ENCODE peak calls at places on chromosome 11, in six cellular contexts. One of them, this sample, is unnamed.

GRCh38 chr11:68298659-68299516 is 13.5 kb upstream of the LRP5 start:
- DNase-seq in transverse colon: peak
- DNase-seq in HepG2: peak
- DNase-seq in sigmoid colon: no peak
- DNase-seq in GM12878: no peak
- DNase-seq in suprapubic skin: no peak
- DNase-seq in this sample: no peak

GRCh38 chr11:106828976-106829375 is 189.3 kb downstream of the GUCY1A2 start:
- DNase-seq in transverse colon: no peak
- DNase-seq in suprapubic skin: no peak
- DNase-seq in HepG2: no peak
- DNase-seq in GM12878: no peak
- DNase-seq in sigmoid colon: no peak
- DNase-seq in this sample: no peak

GRCh38 chr11:68982134-68982533 is 1.3 kb upstream of the MRGPRD start:
- DNase-seq in sigmoid colon: no peak
- DNase-seq in transverse colon: no peak
- DNase-seq in suprapubic skin: no peak
- DNase-seq in HepG2: no peak
- DNase-seq in GM12878: no peak
- DNase-seq in this sample: no peak

GRCh38 chr11:90120191-90120590 is 14.3 kb upstream of the NAALAD2 start:
- DNase-seq in sigmoid colon: no peak
- DNase-seq in HepG2: no peak
- DNase-seq in GM12878: no peak
- DNase-seq in transverse colon: no peak
- DNase-seq in suprapubic skin: no peak
- DNase-seq in this sample: no peak

GRCh38 chr11:58739725-58740430 is 8.1 kb upstream of the GLYAT start:
- DNase-seq in HepG2: no peak
- DNase-seq in transverse colon: no peak
- DNase-seq in suprapubic skin: no peak
- DNase-seq in GM12878: no peak
- DNase-seq in sigmoid colon: no peak
- DNase-seq in this sample: no peak

GRCh38 chr11:75063732-75064314 is 32.9 kb downstream of the OR2AT4 start:
- DNase-seq in sigmoid colon: no peak
- DNase-seq in suprapubic skin: no peak
- DNase-seq in HepG2: no peak
- DNase-seq in GM12878: no peak
- DNase-seq in transverse colon: no peak
- DNase-seq in this sample: no peak

GRCh38 chr11:61528114-61528513 is 19.6 kb downstream of the LRRC10B start:
- DNase-seq in sigmoid colon: no peak
- DNase-seq in transverse colon: no peak
- DNase-seq in HepG2: no peak
- DNase-seq in GM12878: no peak
- DNase-seq in suprapubic skin: no peak
- DNase-seq in this sample: no peak

GRCh38 chr11:42631223-42631843 is 680.5 kb upstream of the API5 start:
- DNase-seq in sigmoid colon: no peak
- DNase-seq in transverse colon: no peak
- DNase-seq in suprapubic skin: no peak
- DNase-seq in GM12878: no peak
- DNase-seq in HepG2: peak
- DNase-seq in this sample: no peak

GRCh38 chr11:128927683-128928336 is 14.9 kb downstream of the TP53AIP1 start:
- DNase-seq in HepG2: no peak
- DNase-seq in GM12878: no peak
- DNase-seq in sigmoid colon: no peak
- DNase-seq in transverse colon: no peak
- DNase-seq in suprapubic skin: no peak
- DNase-seq in this sample: no peak

GRCh38 chr11:78230161-78230877 is 41.6 kb downstream of the USP35 start:
- DNase-seq in suprapubic skin: peak
- DNase-seq in transverse colon: no peak
- DNase-seq in HepG2: no peak
- DNase-seq in GM12878: no peak
- DNase-seq in sigmoid colon: no peak
- DNase-seq in this sample: no peak

GRCh38 chr11:73219396-73220285 is 1.6 kb downstream of the P2RY2 start:
- DNase-seq in HepG2: no peak
- DNase-seq in suprapubic skin: no peak
- DNase-seq in sigmoid colon: peak
- DNase-seq in GM12878: no peak
- DNase-seq in transverse colon: no peak
- DNase-seq in this sample: no peak
- H3K4me3 ChIP-seq in HepG2: no peak
- H3K4me3 ChIP-seq in suprapubic skin: peak
- H3K4me3 ChIP-seq in sigmoid colon: no peak
- H3K4me3 ChIP-seq in GM12878: no peak
- H3K4me3 ChIP-seq in transverse colon: no peak
- H3K4me3 ChIP-seq in this sample: peak

GRCh38 chr11:1844221-1845094 is 5.7 kb downstream of the TNNI2 start:
- DNase-seq in HepG2: no peak
- DNase-seq in transverse colon: peak
- DNase-seq in suprapubic skin: no peak
- DNase-seq in GM12878: no peak
- DNase-seq in sigmoid colon: no peak
- DNase-seq in this sample: peak
- H3K27ac ChIP-seq in HepG2: no peak
- H3K27ac ChIP-seq in transverse colon: peak
- H3K27ac ChIP-seq in suprapubic skin: no peak
- H3K27ac ChIP-seq in GM12878: no peak
- H3K27ac ChIP-seq in sigmoid colon: peak
- H3K27ac ChIP-seq in this sample: peak

GRCh38 chr11:102111011-102111786 is 952 bp downstream of the YAP1 start:
- DNase-seq in suprapubic skin: peak
- DNase-seq in HepG2: peak
- DNase-seq in sigmoid colon: peak
- DNase-seq in transverse colon: peak
- DNase-seq in GM12878: no peak
- DNase-seq in this sample: no peak

GRCh38 chr11:102111787-102112653 is 1.8 kb downstream of the YAP1 start:
- DNase-seq in suprapubic skin: no peak
- DNase-seq in HepG2: peak
- DNase-seq in transverse colon: peak
- DNase-seq in GM12878: no peak
- DNase-seq in sigmoid colon: peak
- DNase-seq in this sample: no peak

GRCh38 chr11:102109896-102110760 is at the start of gene YAP1:
- DNase-seq in transverse colon: peak
- DNase-seq in sigmoid colon: peak
- DNase-seq in GM12878: no peak
- DNase-seq in HepG2: peak
- DNase-seq in suprapubic skin: peak
- DNase-seq in this sample: peak

GRCh38 chr11:102112654-102112926 is 2.3 kb downstream of the YAP1 start:
- DNase-seq in GM12878: no peak
- DNase-seq in sigmoid colon: no peak
- DNase-seq in suprapubic skin: no peak
- DNase-seq in HepG2: no peak
- DNase-seq in transverse colon: no peak
- DNase-seq in this sample: no peak

GRCh38 chr11:102110761-102111010 is 439 bp downstream of the YAP1 start:
- DNase-seq in sigmoid colon: no peak
- DNase-seq in GM12878: no peak
- DNase-seq in transverse colon: no peak
- DNase-seq in HepG2: no peak
- DNase-seq in suprapubic skin: no peak
- DNase-seq in this sample: no peak
- TF ChIP-seq POLR2AphosphoS5 in sigmoid colon: no peak
- TF ChIP-seq POLR2AphosphoS5 in GM12878: no peak
- TF ChIP-seq POLR2AphosphoS5 in transverse colon: no peak
- TF ChIP-seq POLR2AphosphoS5 in HepG2: peak
- TF ChIP-seq POLR2AphosphoS5 in suprapubic skin: no peak
- TF ChIP-seq POLR2AphosphoS5 in this sample: no peak

GRCh38 chr11:46389450-46390330 is 1.9 kb downstream of the CHRM4 start:
- DNase-seq in GM12878: no peak
- DNase-seq in sigmoid colon: peak
- DNase-seq in suprapubic skin: no peak
- DNase-seq in HepG2: peak
- DNase-seq in transverse colon: peak
- DNase-seq in this sample: no peak
- H3K4me3 ChIP-seq in GM12878: peak
- H3K4me3 ChIP-seq in sigmoid colon: peak
- H3K4me3 ChIP-seq in suprapubic skin: peak
- H3K4me3 ChIP-seq in HepG2: peak
- H3K4me3 ChIP-seq in transverse colon: peak
- H3K4me3 ChIP-seq in this sample: peak

DNA sequence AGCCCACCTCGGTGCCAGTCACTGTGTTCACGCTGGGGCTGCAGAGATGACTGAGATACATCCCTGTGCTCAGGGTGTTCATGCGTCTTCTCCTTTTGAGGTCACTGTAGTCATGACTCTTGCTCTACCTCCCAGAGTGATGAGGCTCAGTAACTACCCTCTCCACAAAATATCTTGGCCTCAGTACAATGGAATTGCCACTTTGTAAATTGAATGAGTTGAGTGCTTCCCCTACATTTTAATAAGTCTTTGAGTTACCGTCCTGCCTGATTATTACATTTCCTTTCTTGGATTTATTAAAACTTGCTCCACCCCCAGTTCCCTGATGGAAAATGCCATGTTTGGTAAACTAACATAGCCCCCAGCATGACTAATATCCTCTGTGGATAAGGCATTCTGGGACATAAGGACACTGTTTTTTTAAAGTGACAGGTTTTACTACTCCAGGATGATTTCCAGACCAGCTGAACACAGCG is 15.9 kb downstream of the PRSS23 start:
- DNase-seq in GM12878: no peak
- DNase-seq in HepG2: no peak
- DNase-seq in sigmoid colon: no peak
- DNase-seq in transverse colon: no peak
- DNase-seq in suprapubic skin: no peak
- DNase-seq in this sample: no peak
- H3K27ac ChIP-seq in GM12878: no peak
- H3K27ac ChIP-seq in HepG2: no peak
- H3K27ac ChIP-seq in sigmoid colon: peak
- H3K27ac ChIP-seq in transverse colon: peak
- H3K27ac ChIP-seq in suprapubic skin: peak
- H3K27ac ChIP-seq in this sample: no peak

DNA sequence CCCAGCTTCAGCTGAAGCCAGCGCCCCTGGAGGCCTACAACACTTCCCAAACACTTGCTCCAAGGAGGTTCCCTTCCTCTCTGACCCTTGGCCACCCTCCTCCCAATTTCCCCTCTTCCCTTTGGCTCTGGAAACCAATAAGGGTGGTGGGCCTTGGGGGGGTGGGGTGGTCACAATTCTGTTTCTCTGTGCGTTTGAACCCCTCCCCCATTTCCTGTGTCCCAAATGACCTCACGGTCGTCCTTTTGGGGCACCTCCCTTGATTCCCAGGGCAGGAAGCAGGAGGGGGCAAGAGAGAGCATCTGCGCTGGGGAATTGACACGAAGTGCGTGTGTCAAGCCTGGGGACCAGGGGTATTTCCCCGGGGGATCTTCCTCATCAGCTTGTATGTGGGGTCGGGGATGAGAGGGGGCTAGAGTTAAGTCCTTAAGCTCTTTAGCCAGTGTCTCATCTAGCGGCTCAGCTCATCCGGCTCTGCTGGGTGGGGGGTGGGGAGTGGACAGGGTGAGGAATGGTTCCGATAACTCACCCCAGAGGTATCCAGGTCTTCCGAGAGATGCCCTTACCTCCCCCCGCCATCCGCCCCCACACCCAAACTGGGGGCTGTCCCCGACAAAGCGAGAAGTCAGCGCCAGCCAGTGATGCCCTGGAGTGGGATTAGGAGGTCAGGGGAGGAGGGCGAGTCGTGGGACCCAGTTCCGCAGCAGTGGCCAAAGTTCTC is 629 bp downstream of the ESAM start:
- DNase-seq in GM12878: no peak
- DNase-seq in HepG2: no peak
- DNase-seq in suprapubic skin: no peak
- DNase-seq in transverse colon: no peak
- DNase-seq in sigmoid colon: no peak
- DNase-seq in this sample: no peak
- TF ChIP-seq POLR2AphosphoS5 in GM12878: no peak
- TF ChIP-seq POLR2AphosphoS5 in HepG2: no peak
- TF ChIP-seq POLR2AphosphoS5 in suprapubic skin: no peak
- TF ChIP-seq POLR2AphosphoS5 in transverse colon: no peak
- TF ChIP-seq POLR2AphosphoS5 in sigmoid colon: no peak
- TF ChIP-seq POLR2AphosphoS5 in this sample: no peak

This sample was measured in HL-60.